ENCODE peak calls at places on chromosomes 5 and 9, in eight cellular contexts. One of them, this sample, is unnamed.

GRCh38 chr5:81752644-81752963 is 1.7 kb upstream of the SSBP2 start:
- DNase-seq in IMR-90: no peak
- DNase-seq in EH: no peak
- DNase-seq in HCT116: no peak
- DNase-seq in activated CD4-positive, alpha-beta T cell treated with anti-CD3 and anti-CD28 coated beads for 1 hour: no peak
- DNase-seq in left ventricle myocardium superior: no peak
- DNase-seq in H7: no peak
- DNase-seq in RCC 7860: no peak
- DNase-seq in this sample: no peak

GRCh38 chr9:87599901-87600610 is 102.4 kb downstream of the DAPK1 start:
- DNase-seq in IMR-90: peak
- DNase-seq in RCC 7860: peak
- DNase-seq in EH: peak
- DNase-seq in HCT116: no peak
- DNase-seq in left ventricle myocardium superior: no peak
- DNase-seq in H7: no peak
- DNase-seq in activated CD4-positive, alpha-beta T cell treated with anti-CD3 and anti-CD28 coated beads for 1 hour: no peak
- DNase-seq in this sample: no peak

GRCh38 chr5:98108497-98108896 is 665.0 kb upstream of the RGMB start:
- DNase-seq in left ventricle myocardium superior: no peak
- DNase-seq in HCT116: no peak
- DNase-seq in IMR-90: peak
- DNase-seq in activated CD4-positive, alpha-beta T cell treated with anti-CD3 and anti-CD28 coated beads for 1 hour: no peak
- DNase-seq in EH: peak
- DNase-seq in RCC 7860: peak
- DNase-seq in H7: no peak
- DNase-seq in this sample: no peak

GRCh38 chr5:82375488-82376294 is 97.5 kb upstream of the RPS23 start:
- DNase-seq in left ventricle myocardium superior: no peak
- DNase-seq in activated CD4-positive, alpha-beta T cell treated with anti-CD3 and anti-CD28 coated beads for 1 hour: no peak
- DNase-seq in HCT116: no peak
- DNase-seq in IMR-90: no peak
- DNase-seq in EH: no peak
- DNase-seq in RCC 7860: no peak
- DNase-seq in H7: no peak
- DNase-seq in this sample: no peak

GRCh38 chr9:16032799-16033198 is 480.0 kb downstream of the CCDC171 start:
- DNase-seq in HCT116: peak
- DNase-seq in IMR-90: peak
- DNase-seq in EH: peak
- DNase-seq in activated CD4-positive, alpha-beta T cell treated with anti-CD3 and anti-CD28 coated beads for 1 hour: no peak
- DNase-seq in left ventricle myocardium superior: no peak
- DNase-seq in H7: peak
- DNase-seq in RCC 7860: peak
- DNase-seq in this sample: no peak

GRCh38 chr5:120386981-120387380 is 77.1 kb upstream of the PRR16 start:
- DNase-seq in H7: no peak
- DNase-seq in HCT116: no peak
- DNase-seq in activated CD4-positive, alpha-beta T cell treated with anti-CD3 and anti-CD28 coated beads for 1 hour: no peak
- DNase-seq in EH: no peak
- DNase-seq in IMR-90: no peak
- DNase-seq in left ventricle myocardium superior: no peak
- DNase-seq in RCC 7860: no peak
- DNase-seq in this sample: no peak

GRCh38 chr5:143400541-143401252 is 2.8 kb downstream of the NR3C1 start:
- DNase-seq in EH: peak
- DNase-seq in left ventricle myocardium superior: no peak
- DNase-seq in activated CD4-positive, alpha-beta T cell treated with anti-CD3 and anti-CD28 coated beads for 1 hour: no peak
- DNase-seq in IMR-90: peak
- DNase-seq in RCC 7860: peak
- DNase-seq in H7: peak
- DNase-seq in HCT116: no peak
- DNase-seq in this sample: no peak

GRCh38 chr5:41048986-41049385 is 22.2 kb downstream of the MROH2B start:
- DNase-seq in HCT116: no peak
- DNase-seq in EH: no peak
- DNase-seq in left ventricle myocardium superior: no peak
- DNase-seq in H7: no peak
- DNase-seq in activated CD4-positive, alpha-beta T cell treated with anti-CD3 and anti-CD28 coated beads for 1 hour: no peak
- DNase-seq in IMR-90: no peak
- DNase-seq in RCC 7860: no peak
- DNase-seq in this sample: no peak

GRCh38 chr5:176545737-176546509 is 3.2 kb upstream of the CDHR2 start:
- DNase-seq in EH: no peak
- DNase-seq in HCT116: no peak
- DNase-seq in IMR-90: no peak
- DNase-seq in activated CD4-positive, alpha-beta T cell treated with anti-CD3 and anti-CD28 coated beads for 1 hour: no peak
- DNase-seq in H7: no peak
- DNase-seq in left ventricle myocardium superior: no peak
- DNase-seq in RCC 7860: no peak
- DNase-seq in this sample: no peak

GRCh38 chr9:10843151-10843550 is 230.3 kb upstream of the PTPRD start:
- DNase-seq in RCC 7860: no peak
- DNase-seq in H7: no peak
- DNase-seq in activated CD4-positive, alpha-beta T cell treated with anti-CD3 and anti-CD28 coated beads for 1 hour: no peak
- DNase-seq in IMR-90: no peak
- DNase-seq in HCT116: no peak
- DNase-seq in left ventricle myocardium superior: no peak
- DNase-seq in EH: no peak
- DNase-seq in this sample: no peak

GRCh38 chr5:39371367-39371635 is 7.0 kb upstream of the C9 start:
- DNase-seq in RCC 7860: no peak
- DNase-seq in H7: no peak
- DNase-seq in EH: no peak
- DNase-seq in left ventricle myocardium superior: no peak
- DNase-seq in HCT116: no peak
- DNase-seq in IMR-90: no peak
- DNase-seq in activated CD4-positive, alpha-beta T cell treated with anti-CD3 and anti-CD28 coated beads for 1 hour: no peak
- DNase-seq in this sample: no peak